ENCODE peak calls at places on chromosome 5, in four cellular contexts. V is astrocyte of the cerebellum, S is breast epithelium, T is AG04449. Z is an unnamed sample.
A peak's percentile ranks its signal among the peaks of the same experiment; 100 is the strongest.

GRCh38 chr5:29150840-29151239 is 2042.6 kb upstream of the CDH6 start:
- DNase-seq in T (no peak), V (no peak), S (no peak), Z (no peak)

GRCh38 chr5:104650313-104650712 is 1087.7 kb upstream of the NUDT12 start:
- DNase-seq in T (no peak), V (no peak), S (no peak), Z (no peak)

GRCh38 chr5:2757563-2758311 is 6.3 kb upstream of the IRX2 start:
- DNase-seq in S (peak; percentile 87), T (peak; percentile 74), V (no peak), Z (no peak)

GRCh38 chr5:94777163-94777885 is 158.9 kb downstream of the SLF1 start:
- DNase-seq in T (no peak), V (no peak), S (no peak), Z (no peak)

GRCh38 chr5:164532226-164532937 is 1027.0 kb downstream of the MAT2B start:
- DNase-seq in V (no peak), S (no peak), T (no peak), Z (no peak)

GRCh38 chr5:130845049-130845765 is 319.8 kb downstream of the HINT1 start:
- DNase-seq in T (no peak), V (no peak), S (no peak), Z (no peak)

GRCh38 chr5:14787801-14788579 is 83.6 kb downstream of the ANKH start:
- DNase-seq in S (no peak), V (no peak), T (no peak), Z (no peak)

GRCh38 chr5:139710370-139711066 is 62.4 kb downstream of the CXXC5 start:
- DNase-seq in V (no peak), S (peak; percentile 54), T (no peak), Z (no peak)

GRCh38 chr5:103565711-103566110 is 3.1 kb upstream of the NUDT12 start:
- DNase-seq in V (no peak), T (no peak), S (no peak), Z (no peak)

GRCh38 chr5:69492391-69493234 is at the start of gene OCLN:
- DNase-seq in T (no peak), S (peak; percentile 67), V (no peak), Z (no peak)

GRCh38 chr5:41286165-41286564 is 72.8 kb upstream of the C6 start:
- DNase-seq in T (no peak), V (no peak), S (no peak), Z (no peak)

GRCh38 chr5:132058646-132059042 is 1.8 kb upstream of the IL3 start:
- DNase-seq in V (no peak), S (no peak), T (no peak), Z (no peak)

DNA sequence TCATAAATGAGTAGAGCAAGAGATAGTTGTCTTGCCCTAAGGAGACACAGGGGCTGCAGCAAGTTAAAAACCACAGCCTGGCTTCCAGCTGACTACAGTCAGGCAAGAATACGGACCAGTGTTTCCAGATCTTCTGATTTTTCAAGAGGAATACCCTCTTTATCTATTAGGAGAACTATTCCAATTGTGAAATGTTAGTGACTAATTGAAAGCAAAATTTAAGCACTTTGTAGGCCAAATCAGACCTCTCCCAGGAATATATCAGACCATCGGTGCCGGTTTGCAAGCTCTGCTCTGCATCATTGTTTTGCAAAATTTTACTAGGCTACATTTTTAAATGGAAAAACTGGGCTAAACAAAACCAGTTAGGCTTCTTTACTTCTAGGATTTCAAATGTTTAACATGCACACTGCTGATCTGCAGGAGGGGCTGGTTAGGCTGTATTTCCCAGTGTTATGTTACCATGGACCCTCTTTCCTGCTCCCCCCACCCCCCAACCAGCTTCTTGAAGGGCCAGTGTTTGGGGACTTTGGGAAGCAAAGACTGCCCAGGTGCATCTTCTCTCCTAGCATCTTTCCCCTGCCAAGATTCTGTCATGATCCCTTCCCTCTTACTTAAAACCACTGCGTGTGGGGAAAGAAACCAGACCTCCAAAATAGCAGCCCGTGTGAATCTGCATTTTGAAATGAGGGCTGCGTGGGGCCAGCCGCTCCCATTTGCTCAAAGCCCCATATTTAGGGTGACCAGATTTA is 1.1 kb upstream of the ARSI start:
- DNase-seq in S (no peak), V (no peak), T (no peak), Z (no peak)
- H3K4me3 ChIP-seq in S (no peak overlapping the region), V (no peak overlapping the region), T (no peak overlapping the region), Z (no peak overlapping the region)

DNA sequence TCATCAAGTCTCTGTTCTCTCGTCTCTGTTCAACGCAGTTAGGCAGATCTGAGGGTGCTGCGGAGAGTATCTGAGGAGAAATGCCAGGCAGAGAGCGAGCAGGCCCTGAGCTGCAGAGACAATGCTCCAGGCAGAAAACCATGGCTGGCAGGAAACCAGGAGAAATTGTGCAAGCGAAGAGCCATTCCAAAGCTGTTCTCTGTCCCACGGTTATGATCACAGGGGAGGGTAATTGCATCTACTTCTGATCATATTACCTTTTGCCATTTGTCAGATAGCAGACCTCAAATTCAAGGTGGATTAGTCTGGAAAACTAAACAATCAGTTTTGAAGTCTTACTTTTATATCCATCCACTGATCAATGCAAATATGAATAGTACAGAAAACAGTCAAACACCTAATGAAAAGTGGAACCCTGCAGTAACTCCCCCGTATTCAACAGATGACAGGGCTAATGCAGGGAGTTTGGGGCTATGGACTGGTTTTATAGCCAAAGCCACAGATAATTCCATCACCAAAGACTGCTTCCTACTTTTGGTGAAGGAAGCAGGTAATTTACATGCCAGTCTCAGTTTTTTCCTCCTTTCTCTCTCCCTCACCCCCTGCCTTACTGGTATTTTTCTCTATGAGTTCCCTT is 228.0 kb downstream of the DCP2 start:
- DNase-seq in T (no peak), V (peak; percentile 45), S (peak; percentile 81), Z (no peak)
- TF ChIP-seq CTCF in T (no peak), V (no peak), S (no peak), Z (no peak)

GRCh38 chr5:76952795-76953536 is at the start of gene CRHBP:
- DNase-seq in S (no peak), T (no peak), V (no peak), Z (no peak)

GRCh38 chr5:76958976-76959767 is 6.3 kb downstream of the CRHBP start:
- DNase-seq in S (no peak), V (peak; percentile 83), T (no peak), Z (peak; percentile 46)

GRCh38 chr5:76954383-76954763 is 1.5 kb downstream of the CRHBP start:
- DNase-seq in T (no peak), S (no peak), V (no peak), Z (no peak)

GRCh38 chr5:76956033-76956432 is 3.2 kb downstream of the CRHBP start:
- DNase-seq in S (no peak), T (no peak), V (no peak), Z (no peak)

GRCh38 chr5:76953551-76954382 is 922 bp downstream of the CRHBP start:
- DNase-seq in V (no peak), S (no peak), T (no peak), Z (no peak)
- H3K4me3 ChIP-seq in V (peak overlapping the region; percentile 55), S (peak overlapping the region; percentile 30), T (peak overlapping the region; percentile 42), Z (peak overlapping the region; percentile 36)

DNA sequence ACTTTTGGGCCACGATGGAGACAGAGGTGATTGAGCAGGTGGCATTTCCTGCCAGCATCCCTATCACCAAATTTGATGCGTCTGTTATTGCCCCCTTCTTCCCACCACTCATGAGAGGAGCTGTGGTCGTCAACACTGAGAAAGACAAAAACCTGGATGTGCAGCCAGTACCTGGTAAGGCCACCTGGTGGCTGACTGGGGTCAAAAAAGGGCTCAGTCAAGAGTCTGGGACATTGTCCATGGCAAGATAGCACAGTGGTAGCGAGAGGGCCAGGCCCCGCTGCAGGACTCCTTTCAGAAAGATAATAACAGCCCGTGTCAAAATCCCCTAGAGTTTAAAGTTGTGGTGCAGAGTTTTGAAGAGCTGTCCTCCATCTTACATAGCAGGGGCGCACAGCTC is 40.8 kb downstream of the CSF1R start:
- DNase-seq in V (no peak), T (no peak), S (no peak), Z (no peak)
- TF ChIP-seq CTCF in V (no peak), T (no peak), S (no peak), Z (peak; percentile 34)

DNA sequence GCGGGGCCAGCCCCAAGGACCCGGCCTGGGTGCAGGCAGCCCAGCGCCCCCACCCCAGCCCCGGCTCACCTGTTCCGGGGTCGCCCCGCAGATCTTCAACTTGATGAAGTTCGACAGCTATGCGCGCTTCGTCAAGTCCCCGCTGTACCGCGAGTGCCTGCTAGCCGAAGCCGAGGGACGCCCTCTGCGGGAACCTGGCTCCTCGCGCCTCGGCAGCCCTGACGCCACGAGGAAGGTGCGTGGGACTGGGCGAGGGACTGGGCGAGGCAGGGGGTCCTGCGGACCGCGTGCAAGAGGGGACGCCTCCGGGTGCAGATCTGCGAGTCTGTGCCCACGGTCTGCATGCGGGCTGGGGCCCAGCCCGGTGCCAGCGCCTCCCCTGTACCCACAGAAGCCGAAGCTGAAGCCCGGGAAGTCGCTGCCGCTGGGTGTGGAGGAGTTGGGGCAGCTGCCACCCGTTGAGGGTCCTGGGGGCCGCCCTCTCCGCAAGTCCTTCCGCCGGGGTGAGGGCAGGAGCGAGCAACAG is 9.7 kb downstream of the RGS14 start:
- DNase-seq in T (no peak), S (no peak), V (no peak), Z (no peak)
- H3K4me3 ChIP-seq in T (peak overlapping the region; percentile 57), S (peak overlapping the region; percentile 59), V (peak overlapping the region; percentile 35), Z (peak overlapping the region; percentile 58)

GRCh38 chr5:160312960-160313734 is 783 bp upstream of the CCNJL start:
- DNase-seq in S (no peak), V (no peak), T (no peak), Z (no peak)

GRCh38 chr5:160310140-160310909 is 2.0 kb downstream of the CCNJL start:
- DNase-seq in T (no peak), V (no peak), S (no peak), Z (no peak)

GRCh38 chr5:160312139-160312959 is at the start of gene CCNJL:
- DNase-seq in V (no peak), T (no peak), S (peak; percentile 36), Z (no peak)

GRCh38 chr5:160310910-160311295 is 1.5 kb downstream of the CCNJL start:
- DNase-seq in T (no peak), V (no peak), S (no peak), Z (no peak)

GRCh38 chr5:160311491-160312138 is 749 bp downstream of the CCNJL start:
- DNase-seq in S (no peak), V (no peak), T (no peak), Z (no peak)
- TF ChIP-seq CTCF in S (no peak), V (no peak), T (no peak), Z (no peak)

GRCh38 chr5:122182491-122182921 is 53.2 kb downstream of the ZNF474 start:
- DNase-seq in V (peak; percentile 90), S (no peak), T (no peak), Z (no peak)

GRCh38 chr5:122180146-122180712 is 50.9 kb downstream of the ZNF474 start:
- DNase-seq in T (no peak), V (no peak), S (no peak), Z (no peak)

GRCh38 chr5:122183098-122183794 is 53.9 kb downstream of the ZNF474 start:
- DNase-seq in T (no peak), V (peak; percentile 82), S (peak; percentile 56), Z (peak; percentile 78)

GRCh38 chr5:122183795-122184185 is 54.4 kb downstream of the ZNF474 start:
- DNase-seq in S (no peak), T (no peak), V (no peak), Z (no peak)

DNA sequence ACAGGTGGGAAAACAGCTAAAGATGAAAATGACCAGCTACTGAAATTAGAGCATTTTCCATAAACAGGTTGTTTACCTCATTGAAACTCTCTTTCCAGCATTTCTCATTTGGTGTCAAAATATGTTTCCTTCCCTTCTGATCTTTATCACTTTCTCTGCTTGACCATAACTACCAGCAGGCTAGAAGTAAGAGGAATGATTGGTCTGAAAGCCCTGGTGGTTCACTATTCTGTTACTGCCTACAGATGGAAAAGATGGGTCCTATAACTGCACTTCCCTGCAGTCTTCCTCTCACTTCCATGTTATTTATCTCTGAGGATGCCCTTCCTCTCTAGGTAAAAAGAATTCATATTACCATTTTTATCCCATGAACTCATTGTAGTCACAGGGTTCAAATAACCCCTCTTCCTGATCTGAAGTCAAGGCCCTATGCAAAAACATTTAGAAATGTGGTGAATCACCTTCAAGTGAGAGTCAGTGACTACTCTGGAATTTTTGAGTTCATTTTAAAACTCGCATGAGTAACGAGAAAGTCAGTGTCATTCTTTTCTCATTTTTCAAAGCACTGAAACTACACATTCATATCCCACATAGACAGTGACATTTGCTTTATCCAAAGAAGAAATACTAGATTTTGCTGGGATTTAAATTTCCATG is 51.6 kb downstream of the ZNF474 start:
- DNase-seq in T (no peak), S (no peak), V (peak; percentile 29), Z (peak; percentile 93)
- H3K4me3 ChIP-seq in T (peak overlapping the region; percentile 7), S (no peak overlapping the region), V (no peak overlapping the region), Z (peak overlapping the region; percentile 17)

Z was measured in epithelial cell of proximal tubule.